ENCODE peak calls at places on chromosomes 6 and 20, in nine cellular contexts. One of them, this sample, is unnamed. For H3K36me3 and H3K4me1, the result is how much of the 10 kb centered on the place peaks cover.

GRCh38 chr6:40146902-40147301 is 212.6 kb upstream of the MOCS1 start:
- DNase-seq in GM23248: no peak
- DNase-seq in CD4-positive, CD25-positive, alpha-beta regulatory T cell: no peak
- DNase-seq in astrocyte: no peak
- DNase-seq in IMR-90: no peak
- DNase-seq in SJSA1: no peak
- DNase-seq in CD8-positive, alpha-beta T cell: no peak
- DNase-seq in CD8-positive, alpha-beta memory T cell: no peak
- DNase-seq in heart right ventricle: no peak
- DNase-seq in this sample: no peak

GRCh38 chr20:25394996-25395395 is 4.4 kb upstream of the ABHD12 start:
- DNase-seq in SJSA1: no peak
- DNase-seq in heart right ventricle: no peak
- DNase-seq in CD8-positive, alpha-beta T cell: no peak
- DNase-seq in GM23248: no peak
- DNase-seq in astrocyte: no peak
- DNase-seq in IMR-90: no peak
- DNase-seq in CD4-positive, CD25-positive, alpha-beta regulatory T cell: no peak
- DNase-seq in CD8-positive, alpha-beta memory T cell: no peak
- DNase-seq in this sample: no peak

GRCh38 chr6:79421707-79422484 is 115.3 kb downstream of the LCA5 start:
- DNase-seq in CD4-positive, CD25-positive, alpha-beta regulatory T cell: no peak
- DNase-seq in heart right ventricle: no peak
- DNase-seq in IMR-90: peak
- DNase-seq in GM23248: peak
- DNase-seq in CD8-positive, alpha-beta T cell: no peak
- DNase-seq in SJSA1: no peak
- DNase-seq in astrocyte: peak
- DNase-seq in CD8-positive, alpha-beta memory T cell: no peak
- DNase-seq in this sample: no peak

GRCh38 chr6:142886431-142887170 is 58.4 kb downstream of the HIVEP2 start:
- DNase-seq in CD8-positive, alpha-beta T cell: no peak
- DNase-seq in CD4-positive, CD25-positive, alpha-beta regulatory T cell: peak
- DNase-seq in SJSA1: no peak
- DNase-seq in heart right ventricle: no peak
- DNase-seq in IMR-90: peak
- DNase-seq in CD8-positive, alpha-beta memory T cell: no peak
- DNase-seq in astrocyte: peak
- DNase-seq in GM23248: peak
- DNase-seq in this sample: no peak

GRCh38 chr6:37366910-37367309 is 13.1 kb downstream of the RNF8 start:
- DNase-seq in astrocyte: no peak
- DNase-seq in GM23248: peak
- DNase-seq in CD8-positive, alpha-beta memory T cell: no peak
- DNase-seq in CD4-positive, CD25-positive, alpha-beta regulatory T cell: no peak
- DNase-seq in SJSA1: no peak
- DNase-seq in heart right ventricle: no peak
- DNase-seq in CD8-positive, alpha-beta T cell: no peak
- DNase-seq in IMR-90: no peak
- DNase-seq in this sample: no peak

GRCh38 chr6:39421383-39422225 is 99.1 kb upstream of the KCNK16 start:
- DNase-seq in IMR-90: no peak
- DNase-seq in CD8-positive, alpha-beta memory T cell: no peak
- DNase-seq in CD4-positive, CD25-positive, alpha-beta regulatory T cell: no peak
- DNase-seq in CD8-positive, alpha-beta T cell: no peak
- DNase-seq in heart right ventricle: no peak
- DNase-seq in SJSA1: no peak
- DNase-seq in astrocyte: no peak
- DNase-seq in GM23248: peak
- DNase-seq in this sample: no peak

GRCh38 chr6:156437084-156437879 is 339.9 kb upstream of the ARID1B start:
- DNase-seq in CD4-positive, CD25-positive, alpha-beta regulatory T cell: no peak
- DNase-seq in IMR-90: no peak
- DNase-seq in astrocyte: no peak
- DNase-seq in CD8-positive, alpha-beta memory T cell: no peak
- DNase-seq in SJSA1: no peak
- DNase-seq in CD8-positive, alpha-beta T cell: no peak
- DNase-seq in heart right ventricle: no peak
- DNase-seq in GM23248: no peak
- DNase-seq in this sample: no peak

GRCh38 chr20:2314759-2315439 is 19.1 kb downstream of the TGM3 start:
- DNase-seq in heart right ventricle: peak
- DNase-seq in SJSA1: peak
- DNase-seq in CD8-positive, alpha-beta T cell: no peak
- DNase-seq in IMR-90: peak
- DNase-seq in CD8-positive, alpha-beta memory T cell: no peak
- DNase-seq in CD4-positive, CD25-positive, alpha-beta regulatory T cell: no peak
- DNase-seq in GM23248: peak
- DNase-seq in astrocyte: peak
- DNase-seq in this sample: peak

GRCh38 chr6:135311446-135312200 is 130.5 kb downstream of the MYB start:
- DNase-seq in SJSA1: no peak
- DNase-seq in heart right ventricle: no peak
- DNase-seq in CD4-positive, CD25-positive, alpha-beta regulatory T cell: no peak
- DNase-seq in GM23248: no peak
- DNase-seq in CD8-positive, alpha-beta T cell: no peak
- DNase-seq in astrocyte: no peak
- DNase-seq in IMR-90: no peak
- DNase-seq in CD8-positive, alpha-beta memory T cell: no peak
- DNase-seq in this sample: no peak

GRCh38 chr20:54131675-54132611 is 41.8 kb downstream of the CYP24A1 start:
- DNase-seq in CD8-positive, alpha-beta T cell: no peak
- DNase-seq in GM23248: peak
- DNase-seq in CD8-positive, alpha-beta memory T cell: no peak
- DNase-seq in IMR-90: no peak
- DNase-seq in SJSA1: no peak
- DNase-seq in heart right ventricle: no peak
- DNase-seq in astrocyte: no peak
- DNase-seq in CD4-positive, CD25-positive, alpha-beta regulatory T cell: no peak
- DNase-seq in this sample: no peak

GRCh38 chr20:17749979-17750721 is 50.4 kb downstream of the BANF2 start:
- DNase-seq in CD4-positive, CD25-positive, alpha-beta regulatory T cell: no peak
- DNase-seq in heart right ventricle: peak
- DNase-seq in CD8-positive, alpha-beta T cell: no peak
- DNase-seq in CD8-positive, alpha-beta memory T cell: no peak
- DNase-seq in GM23248: peak
- DNase-seq in astrocyte: peak
- DNase-seq in IMR-90: peak
- DNase-seq in SJSA1: no peak
- DNase-seq in this sample: peak

GRCh38 chr6:121383478-121383877 is 49.2 kb upstream of the TBC1D32 start:
- DNase-seq in CD8-positive, alpha-beta T cell: no peak
- DNase-seq in CD4-positive, CD25-positive, alpha-beta regulatory T cell: no peak
- DNase-seq in SJSA1: no peak
- DNase-seq in GM23248: no peak
- DNase-seq in IMR-90: no peak
- DNase-seq in heart right ventricle: no peak
- DNase-seq in CD8-positive, alpha-beta memory T cell: no peak
- DNase-seq in astrocyte: no peak
- DNase-seq in this sample: no peak

GRCh38 chr6:121382467-121383121 is 48.3 kb upstream of the TBC1D32 start:
- DNase-seq in SJSA1: no peak
- DNase-seq in CD8-positive, alpha-beta memory T cell: no peak
- DNase-seq in CD4-positive, CD25-positive, alpha-beta regulatory T cell: no peak
- DNase-seq in CD8-positive, alpha-beta T cell: no peak
- DNase-seq in IMR-90: no peak
- DNase-seq in GM23248: no peak
- DNase-seq in astrocyte: no peak
- DNase-seq in heart right ventricle: no peak
- DNase-seq in this sample: no peak
- H3K36me3 ChIP-seq in SJSA1: under half
- H3K36me3 ChIP-seq in CD8-positive, alpha-beta memory T cell: under half
- H3K36me3 ChIP-seq in CD4-positive, CD25-positive, alpha-beta regulatory T cell: under half
- H3K36me3 ChIP-seq in CD8-positive, alpha-beta T cell: under half
- H3K36me3 ChIP-seq in IMR-90: under half
- H3K36me3 ChIP-seq in GM23248: under half
- H3K36me3 ChIP-seq in astrocyte: under half
- H3K36me3 ChIP-seq in heart right ventricle: under half
- H3K36me3 ChIP-seq in this sample: under half

GRCh38 chr6:159727717-159728440 is 573 bp downstream of the WTAP start:
- DNase-seq in SJSA1: no peak
- DNase-seq in IMR-90: no peak
- DNase-seq in CD8-positive, alpha-beta T cell: peak
- DNase-seq in GM23248: peak
- DNase-seq in CD8-positive, alpha-beta memory T cell: no peak
- DNase-seq in CD4-positive, CD25-positive, alpha-beta regulatory T cell: no peak
- DNase-seq in astrocyte: no peak
- DNase-seq in heart right ventricle: no peak
- DNase-seq in this sample: no peak
- H3K4me1 ChIP-seq in SJSA1: under half
- H3K4me1 ChIP-seq in IMR-90: under half
- H3K4me1 ChIP-seq in CD8-positive, alpha-beta T cell: half or more
- H3K4me1 ChIP-seq in GM23248: under half
- H3K4me1 ChIP-seq in CD8-positive, alpha-beta memory T cell: under half
- H3K4me1 ChIP-seq in CD4-positive, CD25-positive, alpha-beta regulatory T cell: half or more
- H3K4me1 ChIP-seq in astrocyte: under half
- H3K4me1 ChIP-seq in heart right ventricle: half or more
- H3K4me1 ChIP-seq in this sample: under half

GRCh38 chr6:4828187-4828698 is 52.0 kb downstream of the CDYL start:
- DNase-seq in heart right ventricle: no peak
- DNase-seq in SJSA1: no peak
- DNase-seq in GM23248: no peak
- DNase-seq in CD4-positive, CD25-positive, alpha-beta regulatory T cell: no peak
- DNase-seq in CD8-positive, alpha-beta memory T cell: no peak
- DNase-seq in astrocyte: no peak
- DNase-seq in CD8-positive, alpha-beta T cell: no peak
- DNase-seq in IMR-90: no peak
- DNase-seq in this sample: no peak
- H3K27ac ChIP-seq in heart right ventricle: no peak
- H3K27ac ChIP-seq in SJSA1: no peak
- H3K27ac ChIP-seq in GM23248: no peak
- H3K27ac ChIP-seq in CD4-positive, CD25-positive, alpha-beta regulatory T cell: no peak
- H3K27ac ChIP-seq in CD8-positive, alpha-beta memory T cell: no peak
- H3K27ac ChIP-seq in astrocyte: no peak
- H3K27ac ChIP-seq in CD8-positive, alpha-beta T cell: no peak
- H3K27ac ChIP-seq in IMR-90: no peak
- H3K27ac ChIP-seq in this sample: no peak

GRCh38 chr6:31633447-31633846 is 12.9 kb downstream of the PRRC2A start:
- DNase-seq in CD8-positive, alpha-beta memory T cell: no peak
- DNase-seq in astrocyte: no peak
- DNase-seq in CD8-positive, alpha-beta T cell: no peak
- DNase-seq in SJSA1: no peak
- DNase-seq in IMR-90: no peak
- DNase-seq in heart right ventricle: no peak
- DNase-seq in GM23248: no peak
- DNase-seq in CD4-positive, CD25-positive, alpha-beta regulatory T cell: no peak
- DNase-seq in this sample: no peak

GRCh38 chr6:31631681-31632278 is 11.3 kb downstream of the PRRC2A start:
- DNase-seq in GM23248: no peak
- DNase-seq in SJSA1: no peak
- DNase-seq in heart right ventricle: no peak
- DNase-seq in CD8-positive, alpha-beta memory T cell: no peak
- DNase-seq in IMR-90: no peak
- DNase-seq in CD4-positive, CD25-positive, alpha-beta regulatory T cell: no peak
- DNase-seq in CD8-positive, alpha-beta T cell: no peak
- DNase-seq in astrocyte: no peak
- DNase-seq in this sample: no peak

GRCh38 chr6:31631209-31631608 is 10.7 kb downstream of the PRRC2A start:
- DNase-seq in astrocyte: no peak
- DNase-seq in CD4-positive, CD25-positive, alpha-beta regulatory T cell: no peak
- DNase-seq in IMR-90: no peak
- DNase-seq in CD8-positive, alpha-beta memory T cell: no peak
- DNase-seq in heart right ventricle: no peak
- DNase-seq in GM23248: no peak
- DNase-seq in CD8-positive, alpha-beta T cell: no peak
- DNase-seq in SJSA1: no peak
- DNase-seq in this sample: no peak

GRCh38 chr6:31634131-31634530 is 13.6 kb downstream of the PRRC2A start:
- DNase-seq in SJSA1: no peak
- DNase-seq in CD8-positive, alpha-beta memory T cell: no peak
- DNase-seq in IMR-90: peak
- DNase-seq in astrocyte: no peak
- DNase-seq in GM23248: peak
- DNase-seq in heart right ventricle: no peak
- DNase-seq in CD8-positive, alpha-beta T cell: no peak
- DNase-seq in CD4-positive, CD25-positive, alpha-beta regulatory T cell: no peak
- DNase-seq in this sample: no peak

DNA sequence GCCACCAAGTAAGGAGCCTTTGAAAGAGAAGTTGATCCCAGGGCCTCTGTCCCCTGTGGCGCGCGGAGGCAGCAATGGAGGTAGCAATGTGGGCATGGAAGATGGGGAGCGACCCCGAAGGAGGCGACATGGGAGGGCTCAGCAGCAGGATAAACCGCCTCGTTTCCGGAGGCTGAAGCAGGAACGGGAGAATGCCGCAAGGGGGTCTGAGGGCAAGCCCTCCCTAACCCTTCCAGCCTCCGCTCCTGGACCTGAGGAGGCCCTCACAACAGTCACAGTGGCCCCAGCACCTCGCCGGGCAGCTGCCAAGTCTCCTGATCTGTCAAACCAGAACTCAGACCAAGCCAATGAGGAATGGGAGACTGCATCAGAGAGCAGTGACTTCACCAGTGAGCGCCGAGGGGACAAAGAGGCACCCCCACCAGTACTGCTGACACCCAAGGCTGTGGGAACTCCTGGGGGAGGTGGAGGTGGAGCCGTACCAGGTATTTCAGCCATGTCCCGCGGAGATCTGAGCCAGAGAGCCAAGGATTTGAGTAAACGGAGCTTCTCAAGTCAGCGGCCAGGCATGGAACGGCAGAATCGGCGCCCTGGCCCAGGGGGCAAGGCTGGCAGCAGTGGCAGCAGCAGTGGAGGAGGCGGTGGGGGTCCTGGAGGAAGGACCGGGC is 11.9 kb downstream of the PRRC2A start:
- DNase-seq in astrocyte: no peak
- DNase-seq in SJSA1: no peak
- DNase-seq in CD8-positive, alpha-beta T cell: no peak
- DNase-seq in CD8-positive, alpha-beta memory T cell: no peak
- DNase-seq in IMR-90: no peak
- DNase-seq in GM23248: no peak
- DNase-seq in heart right ventricle: no peak
- DNase-seq in CD4-positive, CD25-positive, alpha-beta regulatory T cell: no peak
- DNase-seq in this sample: no peak
- H3K36me3 ChIP-seq in astrocyte: half or more
- H3K36me3 ChIP-seq in SJSA1: half or more
- H3K36me3 ChIP-seq in CD8-positive, alpha-beta T cell: half or more
- H3K36me3 ChIP-seq in CD8-positive, alpha-beta memory T cell: half or more
- H3K36me3 ChIP-seq in IMR-90: half or more
- H3K36me3 ChIP-seq in GM23248: half or more
- H3K36me3 ChIP-seq in heart right ventricle: under half
- H3K36me3 ChIP-seq in CD4-positive, CD25-positive, alpha-beta regulatory T cell: half or more
- H3K36me3 ChIP-seq in this sample: half or more

DNA sequence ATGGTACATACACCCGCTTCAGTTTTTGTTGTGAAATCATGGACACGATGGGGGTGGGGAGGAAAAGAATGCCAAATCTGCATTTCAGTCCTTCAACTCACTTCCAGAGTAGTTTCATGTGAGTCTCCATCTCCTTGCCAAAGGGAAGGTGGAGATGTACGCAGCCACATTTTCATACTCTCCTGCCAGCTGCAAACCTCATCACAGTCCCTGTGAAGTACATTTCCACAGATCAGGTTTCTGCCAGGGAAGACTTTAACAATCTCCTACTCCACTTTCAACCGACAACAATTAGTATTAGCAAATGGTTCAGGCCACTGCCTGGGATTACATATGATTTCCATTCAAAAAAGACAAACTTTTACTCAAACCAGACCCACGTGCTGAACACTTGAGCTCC is 50.9 kb upstream of the CEP162 start:
- DNase-seq in IMR-90: no peak
- DNase-seq in astrocyte: no peak
- DNase-seq in SJSA1: no peak
- DNase-seq in heart right ventricle: no peak
- DNase-seq in GM23248: peak
- DNase-seq in CD4-positive, CD25-positive, alpha-beta regulatory T cell: no peak
- DNase-seq in CD8-positive, alpha-beta T cell: no peak
- DNase-seq in CD8-positive, alpha-beta memory T cell: no peak
- DNase-seq in this sample: no peak
- H3K4me1 ChIP-seq in IMR-90: under half
- H3K4me1 ChIP-seq in astrocyte: under half
- H3K4me1 ChIP-seq in SJSA1: under half
- H3K4me1 ChIP-seq in heart right ventricle: under half
- H3K4me1 ChIP-seq in GM23248: half or more
- H3K4me1 ChIP-seq in CD4-positive, CD25-positive, alpha-beta regulatory T cell: under half
- H3K4me1 ChIP-seq in CD8-positive, alpha-beta T cell: under half
- H3K4me1 ChIP-seq in CD8-positive, alpha-beta memory T cell: under half
- H3K4me1 ChIP-seq in this sample: under half

This sample was measured in ascending aorta.